ENCODE peak calls at places on chromosomes 6 and 20, in five cellular contexts. H is LNCaP clone FGC; T is sciatic nerve; E is activated T-helper 1 cell treated with anti-CD3 and anti-CD28 coated beads, Interleukin-2, amount 50 U/mL, for 16 hours; S is esophagus muscularis mucosa. F is an unnamed sample.

GRCh38 chr6:139308936-139309603 is 17.3 kb upstream of the TXLNB start:
- DNase-seq in H (no peak), T (no peak), E (no peak), S (no peak), F (no peak)

GRCh38 chr6:55277628-55278003 is 49.7 kb upstream of the GFRAL start:
- DNase-seq in H (no peak), T (no peak), E (no peak), S (no peak), F (no peak)

GRCh38 chr6:122631571-122632249 is 21.5 kb downstream of the PKIB start:
- DNase-seq in H (no peak), T (no peak), E (no peak), S (no peak), F (no peak)

GRCh38 chr6:25154034-25154596 is 125.1 kb upstream of the CARMIL1 start:
- DNase-seq in H (peak; percentile 69), T (no peak), E (no peak), S (no peak), F (no peak)

GRCh38 chr6:54886932-54887584 is 40.5 kb downstream of the FAM83B start:
- DNase-seq in H (no peak), T (no peak), E (no peak), S (no peak), F (no peak)

GRCh38 chr6:7590918-7591302 is 912 bp downstream of the SNRNP48 start:
- DNase-seq in H (no peak), T (no peak), E (no peak), S (no peak), F (no peak)

GRCh38 chr6:121520337-121521163 is 85.1 kb downstream of the GJA1 start:
- DNase-seq in H (no peak), T (no peak), E (no peak), S (no peak), F (no peak)

GRCh38 chr20:12528591-12529041 is 480.2 kb upstream of the SPTLC3 start:
- DNase-seq in H (no peak), T (no peak), E (no peak), S (no peak), F (no peak)

GRCh38 chr6:1363729-1364572 is 25.4 kb upstream of the FOXF2 start:
- DNase-seq in H (no peak), T (no peak), E (no peak), S (no peak), F (no peak)

GRCh38 chr6:159852877-159853276 is 37.9 kb upstream of the MAS1 start:
- DNase-seq in H (no peak), T (no peak), E (no peak), S (peak; percentile 62), F (peak; percentile 6)

GRCh38 chr6:129183039-129183438 is 300.1 kb downstream of the LAMA2 start:
- DNase-seq in H (no peak), T (no peak), E (no peak), S (no peak), F (no peak)

GRCh38 chr6:53898026-53898795 is 103.4 kb downstream of the LRRC1 start:
- DNase-seq in H (no peak), T (no peak), E (no peak), S (no peak), F (no peak)

GRCh38 chr6:17945111-17945510 is 42.3 kb downstream of the KIF13A start:
- DNase-seq in H (no peak), T (no peak), E (no peak), S (no peak), F (no peak)

GRCh38 chr20:57596998-57597939 is 23.0 kb downstream of the ZBP1 start:
- DNase-seq in H (no peak), T (peak; percentile 86), E (peak; percentile 63), S (no peak), F (peak; percentile 79)

GRCh38 chr20:49685809-49686208 is 27.9 kb downstream of the B4GALT5 start:
- DNase-seq in H (no peak), T (no peak), E (no peak), S (no peak), F (no peak)

GRCh38 chr6:156889986-156890385 is 112.8 kb downstream of the ARID1B start:
- DNase-seq in H (no peak), T (no peak), E (no peak), S (no peak), F (no peak)

F was measured in immature natural killer cell.